ENCODE peak calls at places on chromosome 6, in ten cellular contexts. D is fibroblast of pulmonary artery, G is psoas muscle, Q is dorsolateral prefrontal cortex, R is choroid plexus epithelial cell, K is MM.1S, S is IMR-90, A is fibroblast of mammary gland, O is left ventricle myocardium inferior, X is neuronal stem cell. E is an unnamed sample.

GRCh38 chr6:12395898-12396297 is 105.7 kb downstream of the EDN1 start:
- DNase-seq in X (no peak), Q (no peak), S (no peak), A (no peak), K (no peak), R (peak), G (no peak), O (no peak), D (peak), E (no peak)

GRCh38 chr6:53628354-53629119 is 37.0 kb downstream of the KLHL31 start:
- DNase-seq in K (no peak), S (peak), D (peak), G (no peak), O (no peak), X (no peak), Q (no peak), R (no peak), A (peak), E (no peak)

GRCh38 chr6:82370788-82371187 is 7.2 kb downstream of the TPBG start:
- DNase-seq in Q (no peak), K (no peak), S (no peak), R (no peak), A (no peak), X (no peak), G (no peak), D (no peak), O (no peak), E (peak)

GRCh38 chr6:107713214-107713962 is 110.7 kb downstream of the SCML4 start:
- DNase-seq in O (no peak), D (no peak), R (no peak), X (no peak), S (no peak), A (no peak), Q (no peak), G (no peak), K (no peak), E (no peak)

GRCh38 chr6:134744301-134744700 is 205.6 kb downstream of the ALDH8A1 start:
- DNase-seq in Q (no peak), A (peak), O (no peak), S (peak), K (no peak), G (no peak), R (peak), X (no peak), D (no peak), E (no peak)

GRCh38 chr6:108742041-108742440 is 106.2 kb upstream of the ARMC2 start:
- DNase-seq in G (no peak), D (no peak), K (no peak), Q (no peak), O (no peak), X (no peak), A (no peak), S (no peak), R (no peak), E (no peak)

GRCh38 chr6:109467696-109468095 is 12.1 kb upstream of the MICAL1 start:
- DNase-seq in A (no peak), O (no peak), S (peak), G (no peak), R (no peak), D (no peak), X (no peak), Q (no peak), K (no peak), E (no peak)

GRCh38 chr6:34305497-34305896 is 56.7 kb upstream of the SMIM29 start:
- DNase-seq in G (no peak), S (no peak), D (no peak), K (no peak), A (no peak), R (no peak), O (no peak), Q (no peak), X (no peak), E (no peak)

GRCh38 chr6:169791721-169792131 is 40.3 kb downstream of the ERMARD start:
- DNase-seq in G (no peak), D (no peak), O (no peak), R (peak), S (no peak), Q (no peak), A (no peak), X (no peak), K (no peak), E (no peak)

GRCh38 chr6:56875961-56876360 is 78.9 kb upstream of the BEND6 start:
- DNase-seq in K (no peak), A (peak), X (no peak), G (no peak), Q (no peak), D (no peak), S (peak), O (no peak), R (no peak), E (no peak)

GRCh38 chr6:79546186-79546585 is 9.0 kb upstream of the LCA5 start:
- DNase-seq in Q (no peak), K (no peak), O (no peak), D (peak), R (peak), S (peak), G (no peak), X (no peak), A (peak), E (no peak)

GRCh38 chr6:160300076-160300695 is 41.6 kb upstream of the SLC22A2 start:
- DNase-seq in X (no peak), O (no peak), K (no peak), S (no peak), R (no peak), A (no peak), G (no peak), Q (no peak), D (no peak), E (peak)

GRCh38 chr6:109373762-109374161 is 8.5 kb downstream of the CD164 start:
- DNase-seq in X (no peak), D (no peak), G (no peak), O (no peak), A (peak), Q (no peak), R (no peak), K (no peak), S (no peak), E (no peak)

GRCh38 chr6:16694789-16695188 is 66.5 kb downstream of the ATXN1 start:
- DNase-seq in S (no peak), O (no peak), Q (no peak), K (no peak), D (no peak), G (no peak), A (no peak), R (no peak), X (no peak), E (no peak)

GRCh38 chr6:52087498-52087999 is at the start of gene PKHD1:
- DNase-seq in R (peak), X (no peak), S (peak), Q (no peak), K (no peak), G (no peak), O (no peak), A (peak), D (no peak), E (peak)

DNA sequence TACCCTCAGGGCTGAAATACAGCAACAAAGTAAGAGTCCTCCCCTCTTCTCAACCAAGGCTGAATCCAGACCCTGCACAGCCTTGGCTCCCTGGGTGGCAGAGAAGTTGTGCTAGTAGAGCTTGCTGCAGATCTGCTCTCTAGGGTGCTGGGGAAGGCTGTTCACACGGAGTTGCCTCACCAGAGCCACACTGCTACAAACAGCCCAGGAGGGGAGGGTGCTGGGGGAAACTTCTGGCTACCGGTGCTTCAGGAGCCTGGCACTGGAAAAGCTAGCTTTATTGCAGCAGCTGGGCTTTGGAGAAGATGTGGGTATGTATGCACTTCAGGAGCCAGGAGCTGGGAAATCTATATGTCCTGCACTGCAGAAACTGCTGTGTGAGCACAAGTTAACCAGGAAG is 37.6 kb upstream of the SUPT3H start:
- DNase-seq in O (no peak), A (no peak), X (no peak), G (no peak), Q (no peak), D (no peak), S (no peak), R (peak), K (no peak), E (peak)
- H3K4me3 ChIP-seq in O (no peak), A (no peak), X (no peak), G (no peak), Q (no peak), D (no peak), S (no peak), R (no peak), K (peak), E (no peak)

DNA sequence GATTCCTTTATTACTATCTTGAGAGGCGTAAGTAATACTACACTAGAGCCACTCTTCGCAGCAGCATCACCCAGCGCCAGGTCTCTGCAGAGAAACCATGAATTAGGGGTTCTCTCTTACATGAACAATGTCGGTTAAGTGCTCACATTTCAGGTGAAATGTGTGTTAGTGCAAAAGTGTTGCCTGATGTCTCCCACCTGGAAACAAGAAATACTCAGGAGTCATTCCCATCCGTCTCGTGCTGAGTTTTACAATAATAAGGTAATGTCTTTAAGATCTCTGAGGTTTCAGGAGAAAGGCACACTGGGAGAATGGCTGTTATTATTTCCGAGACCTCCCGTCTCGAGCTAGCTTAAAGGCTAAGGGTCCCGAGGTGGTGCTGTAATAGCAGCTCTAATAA is 458.0 kb upstream of the CITED2 start:
- DNase-seq in X (no peak), D (no peak), O (no peak), Q (no peak), K (no peak), A (no peak), S (no peak), G (no peak), R (no peak), E (no peak)
- H3K4me3 ChIP-seq in X (no peak), D (no peak), O (no peak), Q (no peak), K (no peak), A (no peak), S (no peak), G (no peak), R (no peak), E (no peak)

DNA sequence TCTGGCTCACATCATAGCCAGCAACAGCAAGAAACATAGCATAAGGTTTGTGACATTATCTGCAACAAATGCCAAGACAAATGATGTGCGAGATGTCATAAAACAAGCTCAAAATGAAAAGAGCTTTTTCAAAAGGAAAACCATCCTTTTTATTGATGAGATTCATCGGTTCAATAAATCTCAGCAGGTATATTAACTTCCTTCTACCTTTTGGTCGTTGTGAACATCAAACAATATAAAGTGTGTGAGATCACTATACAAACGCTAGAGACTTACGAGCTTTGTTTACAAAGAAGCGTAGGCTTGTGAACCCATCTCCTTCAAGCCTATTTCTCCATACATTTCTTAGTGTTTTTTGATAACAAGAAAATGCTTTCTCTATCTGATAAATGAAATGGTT is 3.5 kb downstream of the WRNIP1 start:
- DNase-seq in O (no peak), D (no peak), A (no peak), S (no peak), K (no peak), X (no peak), Q (no peak), R (no peak), G (no peak), E (no peak)
- H3K4me3 ChIP-seq in O (peak), D (peak), A (no peak), S (peak), K (no peak), X (no peak), Q (no peak), R (no peak), G (peak), E (no peak)

GRCh38 chr6:36130672-36131516 is 581 bp downstream of the MAPK13 start:
- DNase-seq in D (peak), K (peak), R (peak), X (peak), S (no peak), O (no peak), Q (no peak), G (peak), A (peak), E (peak)
- H3K4me3 ChIP-seq in D (peak), K (peak), R (peak), X (no peak), S (no peak), O (peak), Q (peak), G (peak), A (peak), E (peak)

GRCh38 chr6:27551607-27552006 is 78.7 kb upstream of the ZNF184 start:
- DNase-seq in S (no peak), Q (no peak), G (no peak), R (no peak), D (no peak), O (no peak), K (no peak), A (no peak), X (no peak), E (no peak)
- H3K4me3 ChIP-seq in S (no peak), Q (no peak), G (no peak), R (no peak), D (no peak), O (no peak), K (no peak), A (no peak), X (no peak), E (no peak)

E was measured in H7.